ENCODE peak calls at places on chromosome 1, in five cellular contexts. V is right cardiac atrium, B is progenitor cell of endocrine pancreas, R is GM04504, X is ELR. J is an unnamed sample.

GRCh38 chr1:154263465-154264332 is 8.7 kb upstream of the HAX1 start:
- DNase-seq in V (no peak), B (no peak), R (no peak), X (no peak), J (no peak)

GRCh38 chr1:25247024-25247828 is at the start of gene RSRP1:
- DNase-seq in V (peak; percentile 100), B (peak; percentile 98), R (peak; percentile 98), X (peak; percentile 97), J (peak; percentile 96)

GRCh38 chr1:165898837-165899236 is 71.4 kb downstream of the UCK2 start:
- DNase-seq in V (no peak), B (no peak), R (peak; percentile 97), X (peak; percentile 99), J (peak; percentile 73)

GRCh38 chr1:91546876-91547275 is 46.2 kb downstream of the CDC7 start:
- DNase-seq in V (no peak), B (no peak), R (no peak), X (no peak), J (peak; percentile 6)

GRCh38 chr1:205812271-205812877 is 624 bp downstream of the SLC41A1 start:
- DNase-seq in V (peak; percentile 35), B (peak; percentile 15), R (no peak), X (peak; percentile 39), J (peak; percentile 36)

GRCh38 chr1:215776336-215776735 is 209.2 kb downstream of the KCTD3 start:
- DNase-seq in V (no peak), B (no peak), R (no peak), X (no peak), J (no peak)

GRCh38 chr1:32357619-32358018 is 4.7 kb downstream of the FAM229A start:
- DNase-seq in V (no peak), B (no peak), R (no peak), X (no peak), J (no peak)

GRCh38 chr1:54996869-54997710 is 1.6 kb upstream of the BSND start:
- DNase-seq in V (no peak), B (no peak), R (no peak), X (peak; percentile 36), J (no peak)

GRCh38 chr1:216739771-216740170 is 16.5 kb upstream of the ESRRG start:
- DNase-seq in V (no peak), B (no peak), R (no peak), X (no peak), J (no peak)

J was measured in MCF 10A.